ENCODE peak calls at places on chromosomes 1 and 21, in ten cellular contexts. R is IMR-90, K is astrocyte of the spinal cord, J is mucosa of descending colon, A is uterus, I is neural progenitor cell, B is skeletal muscle cell, F is small intestine, O is left ventricle myocardium inferior, Q is fibroblast of pulmonary artery. E is an unnamed sample.

GRCh38 chr1:24993871-24994270 is 63.8 kb upstream of the RUNX3 start:
- DNase-seq in R (no peak), K (no peak), J (no peak), A (no peak), I (no peak), B (no peak), F (no peak), O (no peak), Q (no peak), E (no peak)

GRCh38 chr1:225748479-225748878 is 29.1 kb upstream of the SRP9 start:
- DNase-seq in R (no peak), K (no peak), J (no peak), A (no peak), I (no peak), B (no peak), F (no peak), O (no peak), Q (no peak), E (no peak)

GRCh38 chr1:51518033-51518729 is 885 bp downstream of the EPS15 start:
- DNase-seq in R (peak), K (no peak), J (peak), A (peak), I (peak), B (no peak), F (peak), O (peak), Q (peak), E (no peak)

GRCh38 chr1:209191242-209191626 is 392.3 kb upstream of the CAMK1G start:
- DNase-seq in R (no peak), K (no peak), J (no peak), A (no peak), I (no peak), B (no peak), F (peak), O (no peak), Q (no peak), E (no peak)

GRCh38 chr1:229736376-229736775 is 110.3 kb downstream of the URB2 start:
- DNase-seq in R (no peak), K (no peak), J (no peak), A (no peak), I (no peak), B (no peak), F (no peak), O (no peak), Q (no peak), E (no peak)

GRCh38 chr1:235650341-235651169 is 971 bp upstream of the GNG4 start:
- DNase-seq in R (no peak), K (peak), J (peak), A (no peak), I (peak), B (no peak), F (peak), O (no peak), Q (no peak), E (no peak)

GRCh38 chr1:162902372-162902771 is 41.4 kb upstream of the CCDC190 start:
- DNase-seq in R (peak), K (peak), J (no peak), A (no peak), I (no peak), B (peak), F (no peak), O (no peak), Q (peak), E (no peak)

GRCh38 chr1:62407398-62408009 is 29.3 kb upstream of the USP1 start:
- DNase-seq in R (peak), K (peak), J (no peak), A (no peak), I (peak), B (no peak), F (peak), O (no peak), Q (peak), E (peak)

GRCh38 chr1:159960721-159961381 is 6.8 kb upstream of the SLAMF9 start:
- DNase-seq in R (peak), K (peak), J (peak), A (no peak), I (no peak), B (peak), F (peak), O (peak), Q (peak), E (no peak)

GRCh38 chr1:50779811-50780210 is 180.3 kb downstream of the FAF1 start:
- DNase-seq in R (no peak), K (no peak), J (no peak), A (no peak), I (no peak), B (no peak), F (no peak), O (no peak), Q (no peak), E (no peak)

GRCh38 chr1:230498704-230499103 is 72.6 kb upstream of the PGBD5 start:
- DNase-seq in R (no peak), K (no peak), J (no peak), A (no peak), I (no peak), B (no peak), F (peak), O (no peak), Q (no peak), E (no peak)

GRCh38 chr21:29374481-29374880 is 75.8 kb downstream of the BACH1 start:
- DNase-seq in R (no peak), K (no peak), J (no peak), A (no peak), I (no peak), B (no peak), F (no peak), O (no peak), Q (no peak), E (no peak)

GRCh38 chr1:12040457-12041051 is 21.3 kb downstream of the MIIP start:
- DNase-seq in R (peak), K (peak), J (no peak), A (peak), I (peak), B (peak), F (no peak), O (no peak), Q (peak), E (peak)

GRCh38 chr1:34236089-34236488 is 59.4 kb downstream of the C1orf94 start:
- DNase-seq in R (no peak), K (no peak), J (no peak), A (no peak), I (no peak), B (no peak), F (no peak), O (no peak), Q (no peak), E (no peak)

GRCh38 chr1:206489980-206490534 is 17.3 kb upstream of the RASSF5 start:
- DNase-seq in R (peak), K (peak), J (peak), A (peak), I (peak), B (no peak), F (peak), O (peak), Q (peak), E (peak)

GRCh38 chr1:244349581-244350001 is 102.1 kb downstream of the ADSS2 start:
- DNase-seq in R (peak), K (peak), J (no peak), A (no peak), I (no peak), B (no peak), F (no peak), O (no peak), Q (peak), E (no peak)

GRCh38 chr1:21022279-21023040 is 154.2 kb downstream of the EIF4G3 start:
- DNase-seq in R (peak), K (peak), J (no peak), A (peak), I (no peak), B (peak), F (peak), O (no peak), Q (peak), E (peak)

GRCh38 chr1:98749152-98749756 is 87.7 kb downstream of the SNX7 start:
- DNase-seq in R (peak), K (peak), J (no peak), A (no peak), I (no peak), B (no peak), F (peak), O (no peak), Q (peak), E (no peak)

GRCh38 chr1:2972011-2972878 is 49.0 kb upstream of the ACTRT2 start:
- DNase-seq in R (no peak), K (no peak), J (no peak), A (no peak), I (no peak), B (no peak), F (no peak), O (no peak), Q (no peak), E (no peak)

GRCh38 chr21:22516230-22516629 is 1518.0 kb downstream of the NCAM2 start:
- DNase-seq in R (no peak), K (no peak), J (no peak), A (no peak), I (no peak), B (no peak), F (no peak), O (no peak), Q (no peak), E (no peak)

GRCh38 chr1:40312238-40313205 is 4.6 kb downstream of the COL9A2 start:
- DNase-seq in R (no peak), K (no peak), J (peak), A (no peak), I (peak), B (no peak), F (peak), O (peak), Q (no peak), E (no peak)

DNA sequence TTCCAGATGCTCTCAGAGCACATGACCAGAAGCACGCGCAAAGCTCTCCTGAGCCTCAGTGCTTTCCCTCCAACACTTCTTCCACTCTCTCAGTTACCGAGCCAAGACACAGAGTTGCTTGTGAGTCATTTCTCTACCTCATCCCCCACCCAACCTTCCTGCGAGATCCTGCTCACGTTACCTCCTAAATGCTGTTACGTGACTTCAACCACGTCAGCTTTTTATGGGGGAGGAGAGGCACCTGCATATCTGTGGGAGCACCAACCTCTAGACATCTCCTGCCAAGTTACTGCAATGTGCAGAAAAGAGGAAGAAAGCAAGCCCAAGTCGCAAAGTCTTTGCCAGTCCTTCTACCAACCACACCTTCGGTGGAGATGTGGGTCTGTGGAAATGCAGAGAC is 27.2 kb upstream of the ERG start:
- DNase-seq in R (no peak), K (no peak), J (no peak), A (no peak), I (no peak), B (no peak), F (no peak), O (no peak), Q (no peak), E (peak)
- H3K4me3 ChIP-seq in R (no peak), K (no peak), J (no peak), A (no peak), I (no peak), B (no peak), F (no peak), O (no peak), Q (no peak), E (no peak)

DNA sequence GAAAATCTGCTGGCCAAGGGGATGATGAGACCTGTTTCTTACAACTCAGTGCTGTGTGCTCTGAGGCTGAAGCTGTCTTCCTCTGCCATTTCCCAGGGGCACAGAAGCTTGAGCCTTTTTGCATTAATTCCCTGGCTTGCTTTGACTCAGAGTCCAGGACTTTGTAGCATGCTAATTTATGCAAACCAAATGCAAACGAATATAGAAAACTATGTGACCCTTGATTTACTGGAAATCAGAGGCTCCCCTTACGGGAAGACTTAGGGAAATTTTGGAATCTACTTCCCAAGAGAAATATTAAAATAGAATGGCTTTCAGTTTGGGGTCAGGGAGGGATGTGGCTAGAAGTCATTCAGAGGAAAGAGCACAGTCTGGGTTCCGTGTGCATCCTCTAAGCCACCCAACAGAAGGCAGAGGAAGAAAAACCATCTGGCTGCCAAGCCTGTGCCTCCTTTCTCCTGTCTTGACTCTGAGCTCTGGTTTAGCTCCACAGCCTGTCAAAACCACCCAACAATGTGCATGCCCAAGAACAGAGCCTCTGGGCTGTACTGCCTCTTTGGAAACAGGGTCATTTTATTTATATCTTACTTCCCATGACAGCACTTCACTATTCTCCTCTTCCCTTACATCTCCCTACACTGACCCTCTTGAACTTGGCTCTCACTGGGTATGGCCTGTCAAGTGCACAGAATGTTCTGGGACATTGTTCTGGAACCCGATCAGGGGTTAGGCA is 30.0 kb downstream of the ATF3 start:
- DNase-seq in R (peak), K (no peak), J (no peak), A (no peak), I (no peak), B (no peak), F (no peak), O (peak), Q (peak), E (peak)
- H3K4me3 ChIP-seq in R (peak), K (no peak), J (no peak), A (no peak), I (no peak), B (no peak), F (no peak), O (peak), Q (no peak), E (no peak)

DNA sequence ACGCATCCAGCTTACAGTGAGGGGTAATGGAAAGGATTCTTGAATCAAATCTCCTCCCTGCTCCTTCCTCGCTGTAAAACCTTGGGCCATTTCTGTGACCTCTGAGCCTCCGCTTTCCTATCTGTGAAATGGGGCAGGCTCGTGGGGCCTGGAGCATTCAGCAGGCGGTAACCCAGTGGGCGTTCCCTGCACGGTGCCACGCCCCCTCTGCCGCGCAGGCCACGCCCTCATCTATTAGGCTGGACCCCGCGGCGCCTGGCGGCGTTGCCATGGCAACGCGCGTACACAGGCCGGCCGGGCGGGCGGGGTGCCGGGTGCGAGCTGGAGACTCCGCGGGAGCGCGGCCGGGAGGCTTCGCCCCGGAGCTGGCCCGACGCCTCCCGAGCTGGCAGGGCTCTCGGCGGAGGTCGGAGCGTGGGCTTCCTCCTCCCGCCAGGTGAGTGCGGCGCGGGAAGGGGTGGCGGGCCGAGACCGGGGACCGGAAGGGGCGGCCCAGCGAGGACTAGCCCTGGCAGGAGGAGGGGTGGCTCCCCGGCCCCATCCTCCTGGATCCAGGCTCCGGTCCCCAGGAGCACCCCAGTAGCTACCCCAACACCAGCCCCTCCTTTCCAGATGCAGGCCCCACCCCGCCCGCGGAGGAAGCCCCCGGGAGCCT is at the start of gene FHAD1:
- DNase-seq in R (peak), K (peak), J (peak), A (no peak), I (peak), B (peak), F (peak), O (peak), Q (peak), E (no peak)
- H3K4me3 ChIP-seq in R (peak), K (peak), J (peak), A (no peak), I (peak), B (peak), F (peak), O (peak), Q (peak), E (no peak)

DNA sequence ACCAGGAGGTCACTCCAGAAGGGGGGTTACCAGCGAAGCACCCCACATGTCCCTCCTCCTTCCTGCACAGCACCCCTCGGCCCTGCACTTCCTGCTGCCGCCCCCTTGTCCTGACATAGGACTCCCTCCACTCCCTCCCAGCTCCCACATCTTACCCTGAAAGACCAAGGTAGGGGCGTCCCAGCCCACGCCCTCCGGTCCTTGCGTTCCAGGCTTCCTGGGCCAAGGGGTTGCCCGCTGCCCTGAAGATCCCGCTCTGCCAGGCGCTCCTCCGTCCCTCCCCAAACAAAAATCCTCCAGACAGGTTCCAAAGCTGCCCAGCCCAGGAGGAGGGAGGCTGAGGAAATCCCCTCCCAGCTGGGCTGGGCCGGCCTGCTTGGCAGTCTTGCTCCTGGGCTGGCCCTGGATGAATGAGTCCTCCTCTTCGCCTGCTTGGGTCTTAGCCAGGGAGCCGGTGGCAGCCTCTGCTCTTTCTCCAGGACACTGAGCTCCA is at the start of gene RHBDL2:
- DNase-seq in R (peak), K (peak), J (peak), A (peak), I (peak), B (no peak), F (no peak), O (peak), Q (peak), E (no peak)
- H3K4me3 ChIP-seq in R (peak), K (peak), J (peak), A (peak), I (no peak), B (peak), F (no peak), O (peak), Q (peak), E (no peak)

GRCh38 chr1:218401896-218402770 is 57.0 kb downstream of the TGFB2 start:
- DNase-seq in R (peak), K (no peak), J (no peak), A (no peak), I (no peak), B (no peak), F (no peak), O (no peak), Q (no peak), E (no peak)
- H3K4me3 ChIP-seq in R (no peak), K (no peak), J (no peak), A (no peak), I (no peak), B (no peak), F (no peak), O (no peak), Q (no peak), E (no peak)

GRCh38 chr1:45551684-45552083 is 1.1 kb downstream of the AKR1A1 start:
- DNase-seq in R (no peak), K (no peak), J (no peak), A (no peak), I (no peak), B (no peak), F (no peak), O (no peak), Q (no peak), E (no peak)
- H3K4me3 ChIP-seq in R (peak), K (peak), J (no peak), A (peak), I (peak), B (peak), F (peak), O (peak), Q (peak), E (peak)

DNA sequence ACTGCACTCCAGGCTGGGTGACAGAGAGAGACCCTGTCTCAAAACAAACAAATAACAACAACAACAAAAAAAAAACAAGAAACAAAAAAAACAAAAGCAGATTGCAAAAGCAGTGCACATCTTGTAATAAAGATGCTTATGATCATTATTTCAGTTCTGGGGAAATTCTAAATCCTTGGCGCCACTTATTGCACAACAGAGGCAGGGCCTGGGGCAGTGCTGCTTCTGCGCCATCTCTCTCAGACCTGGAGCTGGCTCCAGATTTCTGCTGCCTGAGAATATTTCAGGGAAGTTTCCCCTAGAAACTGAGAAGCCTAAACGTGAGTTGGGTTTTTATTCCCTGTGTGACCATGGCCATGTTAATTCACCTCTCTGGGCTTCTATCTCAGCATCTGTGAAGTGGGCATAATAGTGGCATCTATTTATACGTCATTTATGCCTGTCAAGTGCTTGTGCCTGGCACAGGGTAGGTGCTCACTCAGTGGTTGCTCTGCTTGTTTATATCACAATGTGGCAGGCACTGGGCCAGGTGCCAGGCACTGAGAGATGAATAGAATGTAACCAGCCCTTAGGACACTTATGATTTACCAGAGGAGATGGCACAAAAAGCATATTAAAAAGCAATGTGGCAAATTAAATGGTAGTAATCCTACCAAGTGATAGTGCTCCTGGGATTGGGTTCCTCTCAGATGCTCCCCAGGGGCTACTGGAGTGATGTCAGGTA is 67.9 kb downstream of the MDM4 start:
- DNase-seq in R (no peak), K (no peak), J (no peak), A (no peak), I (no peak), B (no peak), F (no peak), O (peak), Q (no peak), E (no peak)
- H3K4me3 ChIP-seq in R (no peak), K (no peak), J (no peak), A (no peak), I (no peak), B (no peak), F (no peak), O (no peak), Q (no peak), E (no peak)

DNA sequence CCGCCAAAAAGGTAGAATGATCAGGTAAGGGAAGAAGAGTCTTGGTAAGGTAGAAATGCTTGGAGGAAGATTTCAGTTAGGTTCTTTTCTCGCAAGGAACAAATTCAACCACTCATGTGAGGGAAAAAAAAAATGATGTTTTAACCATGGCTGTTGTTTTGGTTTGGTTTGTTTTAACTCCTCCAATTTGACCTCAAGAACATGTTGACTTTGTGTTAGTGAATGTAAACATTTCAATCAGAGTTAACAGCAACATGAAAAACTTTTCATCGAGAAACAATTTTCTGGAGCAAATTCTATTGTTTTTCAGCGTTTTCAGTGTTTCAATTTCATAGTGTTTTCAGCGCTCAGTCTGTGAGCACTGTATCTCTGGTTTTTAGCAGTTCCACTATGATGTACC is 49.0 kb upstream of the PROX1 start:
- DNase-seq in R (no peak), K (no peak), J (no peak), A (no peak), I (no peak), B (no peak), F (no peak), O (no peak), Q (no peak), E (no peak)
- H3K4me3 ChIP-seq in R (no peak), K (no peak), J (no peak), A (no peak), I (no peak), B (no peak), F (no peak), O (no peak), Q (no peak), E (no peak)

E was measured in Jurkat, Clone E6-1.